ENCODE peak calls at places on chromosomes 3 and 15, in six cellular contexts. K is lower lobe of right lung; D is fibroblast of mammary gland; R is CD8-positive, alpha-beta T cell; O is endothelial cell; X is gastrocnemius medialis. B is an unnamed sample.

GRCh38 chr3:62562017-62562416 is 188.7 kb upstream of the FEZF2 start:
- DNase-seq in X (no peak), D (peak), R (no peak), K (no peak), O (no peak), B (no peak)

GRCh38 chr3:37492977-37493471 is 318.6 kb upstream of the LRRFIP2 start:
- DNase-seq in O (no peak), X (no peak), R (no peak), D (peak), K (no peak), B (no peak)

GRCh38 chr3:51711352-51712019 is 4.6 kb downstream of the GRM2 start:
- DNase-seq in O (no peak), R (no peak), D (no peak), K (no peak), X (no peak), B (no peak)

GRCh38 chr3:108603689-108604088 is 14.2 kb downstream of the DZIP3 start:
- DNase-seq in R (no peak), K (no peak), X (no peak), D (peak), O (no peak), B (no peak)

GRCh38 chr3:133487920-133488540 is 85.5 kb upstream of the CDV3 start:
- DNase-seq in R (peak), O (no peak), D (peak), K (no peak), X (no peak), B (peak)

GRCh38 chr3:68986496-68987208 is 26.8 kb downstream of the EOGT start:
- DNase-seq in K (no peak), R (no peak), O (no peak), D (no peak), X (no peak), B (no peak)

GRCh38 chr3:6220361-6220957 is 640.5 kb upstream of the GRM7 start:
- DNase-seq in D (no peak), X (no peak), K (no peak), O (no peak), R (no peak), B (no peak)

GRCh38 chr3:170423001-170423615 is 4.4 kb downstream of the CLDN11 start:
- DNase-seq in R (no peak), K (no peak), D (no peak), X (no peak), O (no peak), B (no peak)

GRCh38 chr3:49785565-49786356 is 581 bp downstream of the IP6K1 start:
- DNase-seq in D (peak), K (no peak), X (peak), R (no peak), O (peak), B (no peak)

GRCh38 chr3:102182162-102182561 is 252.7 kb upstream of the ZPLD1 start:
- DNase-seq in K (no peak), R (no peak), D (no peak), O (no peak), X (no peak), B (no peak)

GRCh38 chr3:141345951-141346817 is 22.1 kb upstream of the ZBTB38 start:
- DNase-seq in X (no peak), O (no peak), R (no peak), D (no peak), K (no peak), B (no peak)

GRCh38 chr3:82157952-82158351 is 396.5 kb upstream of the GBE1 start:
- DNase-seq in O (no peak), R (no peak), D (peak), X (no peak), K (no peak), B (no peak)

GRCh38 chr3:39121626-39122025 is 14.1 kb downstream of the TTC21A start:
- DNase-seq in X (no peak), D (no peak), O (no peak), K (no peak), R (no peak), B (no peak)

GRCh38 chr3:141426404-141427034 is 58.2 kb downstream of the ZBTB38 start:
- DNase-seq in D (peak), O (no peak), K (peak), X (peak), R (no peak), B (no peak)

GRCh38 chr15:91706366-91707032 is 147.0 kb upstream of the SLCO3A1 start:
- DNase-seq in X (peak), K (peak), D (peak), O (peak), R (peak), B (peak)

GRCh38 chr15:26095710-26096330 is 232.7 kb upstream of the ATP10A start:
- DNase-seq in O (peak), D (peak), X (no peak), R (no peak), K (no peak), B (no peak)

GRCh38 chr3:37183375-37183831 is 9.0 kb upstream of the LRRFIP2 start:
- DNase-seq in D (peak), X (no peak), O (no peak), R (no peak), K (no peak), B (no peak)

GRCh38 chr3:150922611-150923010 is 17.4 kb upstream of the MINDY4B start:
- DNase-seq in K (no peak), X (no peak), R (no peak), O (no peak), D (no peak), B (no peak)

GRCh38 chr15:96789999-96790398 is 459.5 kb downstream of the NR2F2 start:
- DNase-seq in O (no peak), X (no peak), K (no peak), D (no peak), R (no peak), B (no peak)

GRCh38 chr3:144142151-144142855 is 170.7 kb downstream of the DIPK2A start:
- DNase-seq in X (no peak), R (no peak), O (no peak), D (peak), K (no peak), B (no peak)

GRCh38 chr3:125055165-125055912 is 458 bp downstream of the HEG1 start:
- DNase-seq in D (no peak), O (no peak), R (no peak), X (no peak), K (no peak), B (no peak)

GRCh38 chr3:13886593-13887129 is 6.8 kb upstream of the WNT7A start:
- DNase-seq in R (no peak), O (no peak), D (no peak), K (no peak), X (no peak), B (no peak)

GRCh38 chr15:48358229-48358641 is 27.0 kb downstream of the DUT start:
- DNase-seq in O (no peak), X (no peak), D (peak), R (no peak), K (no peak), B (no peak)

GRCh38 chr3:193824365-193824764 is 231.4 kb downstream of the OPA1 start:
- DNase-seq in K (no peak), O (no peak), R (no peak), D (no peak), X (no peak), B (no peak)

GRCh38 chr3:13119471-13120220 is 46.4 kb upstream of the IQSEC1 start:
- DNase-seq in X (no peak), K (peak), D (no peak), R (no peak), O (no peak), B (peak)

GRCh38 chr15:65952425-65953053 is 83.2 kb downstream of the RAB11A start:
- DNase-seq in K (no peak), X (no peak), D (peak), O (peak), R (no peak), B (no peak)

GRCh38 chr3:50572801-50573371 is 3.6 kb downstream of the HEMK1 start:
- DNase-seq in R (no peak), K (no peak), X (no peak), O (no peak), D (no peak), B (no peak)

GRCh38 chr3:48077835-48078234 is 61.6 kb upstream of the MAP4 start:
- DNase-seq in R (no peak), X (no peak), K (no peak), O (no peak), D (peak), B (no peak)

GRCh38 chr15:51727141-51727897 is 10.1 kb downstream of the LYSMD2 start:
- DNase-seq in D (peak), X (no peak), R (no peak), O (no peak), K (no peak), B (no peak)

GRCh38 chr3:119609301-119609700 is 11.6 kb downstream of the PLA1A start:
- DNase-seq in R (no peak), K (no peak), X (no peak), O (no peak), D (no peak), B (no peak)

GRCh38 chr15:70795311-70795665 is 31.9 kb upstream of the UACA start:
- DNase-seq in X (no peak), K (no peak), R (no peak), D (peak), O (no peak), B (no peak)

GRCh38 chr3:57224856-57225255 is 2.7 kb upstream of the APPL1 start:
- DNase-seq in X (no peak), D (no peak), R (no peak), O (no peak), K (no peak), B (no peak)

GRCh38 chr3:188266581-188267274 is 112.8 kb downstream of the LPP start:
- DNase-seq in O (no peak), D (peak), R (no peak), K (peak), X (peak), B (no peak)

GRCh38 chr3:101072299-101072698 is 79.1 kb upstream of the ABI3BP start:
- DNase-seq in K (no peak), R (no peak), X (no peak), D (peak), O (no peak), B (no peak)

GRCh38 chr3:10198761-10199688 is 34.3 kb downstream of the IRAK2 start:
- DNase-seq in O (no peak), K (no peak), X (peak), D (peak), R (peak), B (peak)

GRCh38 chr3:52787672-52788625 is 6.6 kb upstream of the ITIH3 start:
- DNase-seq in R (no peak), O (no peak), D (peak), X (no peak), K (peak), B (no peak)

GRCh38 chr3:58034738-58035511 is 26.7 kb downstream of the FLNB start:
- DNase-seq in X (no peak), K (no peak), R (peak), O (no peak), D (no peak), B (no peak)

GRCh38 chr15:92938387-92938786 is 38.3 kb downstream of the CHD2 start:
- DNase-seq in O (no peak), X (no peak), R (no peak), K (no peak), D (no peak), B (no peak)

DNA sequence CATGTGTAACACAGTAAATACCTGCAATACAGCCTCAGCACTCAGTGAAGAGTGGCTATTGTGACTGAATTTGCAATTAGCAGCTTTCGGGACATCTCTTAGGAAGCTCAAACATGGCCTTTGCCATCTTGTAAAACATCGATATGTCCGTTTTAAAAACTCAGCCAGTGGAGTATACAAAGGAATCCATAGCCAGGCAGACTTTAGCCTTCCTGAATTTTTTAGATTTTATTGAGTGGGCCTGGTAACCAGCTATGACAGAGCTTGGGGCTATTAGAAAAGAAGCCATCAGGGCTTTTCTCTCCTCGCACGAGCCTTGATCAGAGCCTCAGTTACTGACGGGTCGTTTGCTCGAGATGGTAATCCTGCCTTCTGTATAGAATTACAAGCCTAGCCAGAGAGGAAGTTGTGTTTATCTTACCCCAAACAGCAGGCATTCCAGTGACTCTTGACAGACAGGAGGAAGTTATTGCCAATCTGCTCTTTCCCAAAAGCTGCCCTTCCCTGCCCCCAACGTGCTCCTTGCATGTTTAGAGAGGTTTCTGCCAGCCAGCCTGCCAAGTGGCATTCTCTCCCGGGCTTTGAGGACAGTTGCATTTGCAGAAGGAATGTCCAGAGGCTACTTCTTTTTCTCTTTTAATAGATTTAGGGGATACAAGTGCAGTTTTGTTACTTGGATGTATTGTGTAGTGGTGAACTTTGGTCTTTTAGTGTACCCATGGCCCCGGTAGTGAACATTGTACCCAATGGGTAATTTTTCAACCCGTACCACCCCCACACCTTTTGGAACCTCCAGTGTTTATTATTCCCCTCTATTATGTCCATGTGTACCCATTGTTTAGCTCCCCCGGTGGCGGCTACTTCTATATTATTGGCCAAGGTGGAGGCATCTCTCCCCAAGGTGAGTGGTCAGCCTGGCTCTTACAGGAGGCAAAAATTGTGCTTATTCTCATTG is 40.6 kb downstream of the ITPR1 start:
- DNase-seq in O (peak), X (no peak), D (no peak), R (no peak), K (peak), B (no peak)
- TF ChIP-seq CTCF in O (no peak), X (no peak), D (no peak), R (no peak), K (no peak), B (no peak)

GRCh38 chr3:23811117-23811487 is 5.3 kb downstream of the UBE2E1 start:
- DNase-seq in D (no peak), K (no peak), X (no peak), O (no peak), R (no peak), B (no peak)
- TF ChIP-seq CTCF in D (no peak), K (no peak), X (no peak), O (no peak), R (no peak), B (no peak)

GRCh38 chr15:89776274-89777072 is at the start of gene MESP2:
- DNase-seq in K (peak), R (peak), D (peak), X (peak), O (peak), B (peak)
- TF ChIP-seq CTCF in K (peak), R (no peak), D (peak), X (peak), O (peak), B (peak)

GRCh38 chr15:72020799-72021198 is 97.2 kb downstream of the MYO9A start:
- DNase-seq in D (no peak), O (no peak), R (no peak), X (no peak), K (no peak), B (no peak)
- TF ChIP-seq CTCF in D (no peak), O (no peak), R (no peak), X (no peak), K (no peak), B (no peak)

GRCh38 chr3:155388417-155388816 is 94.9 kb upstream of the STRIT1 start:
- DNase-seq in R (no peak), X (no peak), O (no peak), K (no peak), D (no peak), B (no peak)
- TF ChIP-seq CTCF in R (no peak), X (no peak), O (no peak), K (no peak), D (no peak), B (no peak)

DNA sequence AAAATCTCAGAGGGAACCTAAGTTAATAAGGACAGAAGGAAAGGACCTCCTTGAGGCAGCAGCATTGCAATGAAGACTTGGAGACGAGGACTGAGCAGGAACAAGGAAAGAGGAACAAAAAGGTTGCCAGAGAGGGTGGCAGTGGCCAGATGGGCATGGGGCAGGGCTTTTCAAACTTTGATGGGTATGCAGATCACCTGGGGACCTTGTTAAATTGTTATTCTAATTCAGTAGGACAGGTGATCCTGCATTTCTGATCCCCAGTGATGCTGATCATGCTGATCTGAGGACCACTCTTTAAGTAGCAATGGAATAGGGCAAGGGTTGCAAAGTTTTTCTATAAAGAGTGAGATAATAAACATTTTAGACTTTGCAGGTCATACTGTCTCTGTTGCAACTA is 11.1 kb downstream of the COL6A6 start:
- DNase-seq in O (no peak), X (no peak), K (no peak), R (no peak), D (no peak), B (no peak)
- TF ChIP-seq CTCF in O (no peak), X (no peak), K (no peak), R (no peak), D (no peak), B (no peak)

GRCh38 chr15:89127054-89127702 is 38.9 kb downstream of the ABHD2 start:
- DNase-seq in X (peak), D (peak), K (no peak), O (no peak), R (no peak), B (no peak)
- TF ChIP-seq CTCF in X (no peak), D (peak), K (no peak), O (peak), R (no peak), B (no peak)

DNA sequence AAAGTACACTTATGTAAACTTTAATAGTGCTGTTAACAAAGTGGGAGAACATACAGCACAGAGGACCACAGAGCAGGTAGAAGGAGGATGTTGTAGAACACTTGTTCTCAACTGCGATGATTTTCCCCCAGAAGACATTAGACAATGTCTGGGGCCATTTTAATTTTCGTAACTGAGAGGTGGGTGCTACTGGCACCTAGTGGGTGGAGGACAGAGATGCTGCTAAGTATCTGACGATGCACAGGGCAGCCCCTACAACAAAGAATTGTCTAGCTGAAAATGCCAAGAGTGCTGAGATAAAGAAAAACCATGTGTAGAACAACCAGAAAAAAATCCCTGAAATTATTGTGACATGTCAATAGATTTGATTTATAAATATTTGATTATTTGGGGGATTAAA is 5.0 kb upstream of the KBTBD8 start:
- DNase-seq in D (no peak), R (no peak), X (no peak), O (no peak), K (no peak), B (no peak)
- TF ChIP-seq CTCF in D (no peak), R (no peak), X (no peak), O (no peak), K (no peak), B (no peak)

DNA sequence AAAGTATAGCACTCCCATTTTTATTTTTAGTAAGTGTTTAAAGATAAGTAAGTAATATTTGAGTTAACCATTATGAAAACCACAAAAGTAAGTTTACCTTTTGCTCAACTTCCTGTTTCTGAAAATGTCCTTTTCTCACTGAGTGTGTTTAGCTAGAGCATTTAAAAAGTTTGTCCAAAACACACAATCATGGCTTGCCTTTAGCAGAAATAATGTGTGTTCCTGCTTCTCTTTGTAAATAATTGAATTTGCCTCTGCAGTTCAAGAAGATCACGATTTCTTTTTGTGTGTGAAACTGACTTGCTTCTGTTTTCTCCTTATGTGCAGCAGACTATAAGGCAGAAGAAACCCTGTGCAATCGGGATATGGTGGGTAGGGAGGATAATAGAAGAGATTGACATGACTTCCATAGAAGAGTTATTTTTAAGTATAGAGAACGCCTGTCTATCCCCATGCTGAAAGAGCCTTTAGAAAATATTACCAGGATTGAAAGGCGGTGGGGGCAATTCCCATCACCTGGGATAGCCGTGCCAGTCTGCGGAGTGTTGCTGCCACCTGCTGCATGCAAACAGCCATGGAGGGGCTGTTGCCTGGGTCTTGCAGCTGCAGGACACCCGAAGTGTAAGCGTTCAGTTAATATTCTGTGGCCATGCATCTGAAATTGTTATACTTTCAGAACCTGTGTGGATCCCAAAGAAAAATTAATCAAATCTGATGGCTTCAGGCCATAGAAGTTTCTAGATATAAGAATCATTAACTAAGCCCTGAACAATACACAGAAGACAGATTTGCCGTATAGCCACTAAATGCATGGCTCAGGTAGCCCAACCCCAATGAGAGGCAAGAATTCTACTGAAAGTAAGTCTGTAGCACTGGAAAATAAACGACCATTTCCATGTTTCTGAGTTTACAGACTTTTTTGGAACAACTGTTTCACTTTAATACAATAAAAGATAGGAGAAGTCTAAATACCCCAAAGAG is 2.4 kb upstream of the CD96 start:
- DNase-seq in R (peak), K (peak), O (peak), D (peak), X (no peak), B (no peak)
- TF ChIP-seq CTCF in R (peak), K (peak), O (peak), D (peak), X (no peak), B (peak)